ENCODE peak calls at places on chromosome 2, in four cellular contexts. N, B, K and R are unnamed samples.

GRCh38 chr2:236718207-236718992 is 148.8 kb downstream of the ACKR3 start:
- DNase-seq in K (peak; percentile 66), B (no peak), N (no peak), R (no peak)

GRCh38 chr2:147679664-147680502 is 164.9 kb upstream of the ACVR2A start:
- DNase-seq in K (no peak), B (no peak), N (no peak), R (no peak)

GRCh38 chr2:232779465-232779864 is 3.1 kb upstream of the KCNJ13 start:
- DNase-seq in K (no peak), N (no peak), B (no peak), R (no peak)

GRCh38 chr2:236085211-236085610 is 83.0 kb downstream of the GBX2 start:
- DNase-seq in B (no peak), N (no peak), K (no peak), R (no peak)

GRCh38 chr2:20470211-20470610 is 23.3 kb downstream of the RHOB start:
- DNase-seq in N (no peak), K (no peak), B (no peak), R (no peak)

GRCh38 chr2:223247136-223247535 is 195.1 kb downstream of the KCNE4 start:
- DNase-seq in N (no peak), B (no peak), K (no peak), R (no peak)

GRCh38 chr2:156003780-156004179 is 328.7 kb downstream of the NR4A2 start:
- DNase-seq in K (no peak), N (no peak), B (no peak), R (no peak)

GRCh38 chr2:230924470-230925341 is at the start of gene GPR55:
- DNase-seq in K (no peak), N (no peak), B (no peak), R (no peak)

GRCh38 chr2:238100821-238101771 is 956 bp downstream of the ESPNL start:
- DNase-seq in K (no peak), B (peak; percentile 15), N (no peak), R (no peak)

GRCh38 chr2:238587776-238588660 is 161.3 kb downstream of the ASB1 start:
- DNase-seq in N (no peak), B (no peak), K (no peak), R (no peak)

GRCh38 chr2:118403658-118404451 is 315.6 kb downstream of the INSIG2 start:
- DNase-seq in K (no peak), B (no peak), N (no peak), R (no peak)
- H3K27ac ChIP-seq in K (no peak overlapping the region), B (no peak overlapping the region), N (no peak overlapping the region), R (peak overlapping the region; percentile 29)

DNA sequence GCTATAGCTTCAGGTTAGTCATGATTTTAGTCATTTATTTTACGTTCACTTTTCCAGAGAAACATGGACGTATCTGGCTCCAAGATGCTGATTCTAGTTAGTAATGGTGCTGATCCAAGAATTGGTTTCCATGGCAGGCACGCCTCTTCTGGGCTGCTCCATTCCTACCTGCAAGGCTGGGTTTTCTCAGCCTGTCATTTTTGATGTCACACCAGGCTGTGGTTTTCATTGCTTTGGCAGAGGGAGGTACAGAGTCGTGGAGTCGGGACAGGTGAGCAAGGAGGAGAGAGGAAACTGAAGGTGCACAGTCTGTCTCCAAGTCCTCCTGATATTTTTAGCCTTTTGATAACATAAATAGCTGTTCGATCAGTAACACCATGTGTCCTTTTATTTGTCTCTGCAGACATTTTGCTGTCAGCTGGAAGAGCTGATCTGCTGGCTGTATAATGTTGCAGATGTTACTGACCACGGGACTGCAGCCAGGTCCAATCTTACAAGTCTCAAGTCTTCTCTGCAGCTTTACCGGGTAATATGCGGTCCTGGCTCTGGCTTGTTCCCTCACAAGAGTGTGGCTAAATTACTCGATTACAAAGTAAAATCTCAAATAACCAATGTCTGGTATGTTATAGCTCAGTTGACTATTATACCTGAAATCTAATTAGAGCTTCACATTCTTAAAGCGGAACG is 17.8 kb downstream of the CEP68 start:
- DNase-seq in N (no peak), K (no peak), B (no peak), R (no peak)
- H3K27ac ChIP-seq in N (no peak overlapping the region), K (no peak overlapping the region), B (no peak overlapping the region), R (no peak overlapping the region)

GRCh38 chr2:38535745-38536506 is 66.8 kb downstream of the HNRNPLL start:
- DNase-seq in B (peak; percentile 80), N (peak; percentile 78), K (no peak), R (no peak)
- H3K27ac ChIP-seq in B (no peak overlapping the region), N (no peak overlapping the region), K (no peak overlapping the region), R (no peak overlapping the region)

DNA sequence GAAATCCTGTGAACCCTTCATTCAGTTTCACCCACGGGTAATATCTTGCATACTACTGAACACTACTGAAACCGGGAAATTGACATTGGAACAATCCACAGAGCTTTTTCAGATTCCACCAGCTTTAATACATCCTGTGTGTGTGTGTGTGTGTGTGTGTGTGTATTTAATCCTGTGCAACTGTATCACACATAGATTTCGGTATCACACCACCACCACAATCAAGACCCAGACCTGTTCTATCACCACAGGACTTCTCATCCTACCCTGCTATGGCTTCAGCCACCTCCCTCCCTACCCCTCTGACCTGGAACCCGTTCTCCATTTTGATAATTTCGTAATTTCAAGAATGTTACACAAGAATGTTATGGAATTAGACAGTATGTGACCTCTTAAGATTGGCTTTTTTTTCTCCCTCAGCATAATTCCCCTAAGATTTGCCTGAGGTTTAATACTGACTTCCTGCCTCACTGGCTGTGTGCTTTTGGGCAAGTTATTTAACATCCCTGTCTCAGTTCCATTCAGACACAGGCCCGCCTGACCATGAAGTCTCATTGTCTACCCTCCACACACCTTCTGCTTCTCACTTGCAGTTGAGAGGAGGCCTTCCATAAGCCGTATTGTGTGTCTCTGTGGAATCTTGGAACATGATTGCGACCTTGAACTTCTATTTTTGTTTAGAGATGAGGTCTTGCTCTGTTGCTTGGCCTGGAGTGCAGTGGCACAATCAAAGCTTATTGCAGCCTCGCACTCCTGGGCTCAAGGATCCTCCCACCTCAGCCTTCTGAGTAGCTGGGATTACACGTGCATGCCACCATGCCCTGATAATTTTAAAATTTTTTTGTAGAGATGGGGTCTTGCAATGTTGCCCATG is 14.4 kb upstream of the TMEM131 start:
- DNase-seq in K (no peak), N (no peak), B (no peak), R (no peak)
- H3K27ac ChIP-seq in K (no peak overlapping the region), N (no peak overlapping the region), B (no peak overlapping the region), R (no peak overlapping the region)

GRCh38 chr2:7083580-7084509 is 166.6 kb downstream of the RNF144A start:
- DNase-seq in B (peak; percentile 23), N (no peak), K (no peak), R (no peak)

GRCh38 chr2:7089898-7090510 is 172.8 kb downstream of the RNF144A start:
- DNase-seq in B (no peak), N (no peak), K (no peak), R (no peak)

GRCh38 chr2:7089284-7089683 is 172.1 kb downstream of the RNF144A start:
- DNase-seq in K (no peak), B (no peak), N (no peak), R (no peak)

DNA sequence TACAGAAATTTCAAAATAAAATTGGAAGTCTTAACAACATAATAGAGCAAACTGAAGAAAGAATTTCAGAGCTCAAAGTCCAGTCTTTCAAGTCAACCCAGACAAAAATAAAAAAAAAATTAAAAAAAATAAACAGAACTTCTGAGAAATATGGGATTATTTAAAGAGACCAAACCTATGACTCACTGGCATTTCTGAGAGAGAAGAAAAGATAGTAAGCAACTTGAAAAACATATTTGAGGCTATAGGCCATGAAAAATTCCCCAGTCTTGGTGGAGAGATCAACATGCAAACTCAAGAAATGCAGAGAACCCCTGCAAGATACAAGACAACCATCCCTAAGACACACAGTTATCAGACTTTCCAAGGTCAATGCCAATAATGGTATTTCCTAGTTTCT is 167.4 kb downstream of the RNF144A start:
- DNase-seq in N (no peak), B (no peak), K (no peak), R (no peak)
- H3K27ac ChIP-seq in N (no peak overlapping the region), B (no peak overlapping the region), K (no peak overlapping the region), R (no peak overlapping the region)

GRCh38 chr2:32135409-32135808 is 30.3 kb upstream of the SLC30A6 start:
- DNase-seq in N (no peak), K (no peak), B (peak; percentile 34), R (peak; percentile 6)
- H3K27ac ChIP-seq in N (no peak overlapping the region), K (no peak overlapping the region), B (no peak overlapping the region), R (peak overlapping the region; percentile 40)

GRCh38 chr2:205700331-205701132 is 18.2 kb downstream of the NRP2 start:
- DNase-seq in B (no peak), K (no peak), N (no peak), R (no peak)

GRCh38 chr2:205699554-205700289 is 17.4 kb downstream of the NRP2 start:
- DNase-seq in N (no peak), K (no peak), B (no peak), R (no peak)

GRCh38 chr2:205701509-205701908 is 19.2 kb downstream of the NRP2 start:
- DNase-seq in K (no peak), N (no peak), B (no peak), R (no peak)

GRCh38 chr2:205696541-205697441 is 14.5 kb downstream of the NRP2 start:
- DNase-seq in B (no peak), K (no peak), N (no peak), R (no peak)

GRCh38 chr2:205698556-205699282 is 16.4 kb downstream of the NRP2 start:
- DNase-seq in K (no peak), N (peak; percentile 45), B (no peak), R (no peak)
- H3K27ac ChIP-seq in K (no peak overlapping the region), N (peak overlapping the region; percentile 20), B (no peak overlapping the region), R (peak overlapping the region; percentile 15)

DNA sequence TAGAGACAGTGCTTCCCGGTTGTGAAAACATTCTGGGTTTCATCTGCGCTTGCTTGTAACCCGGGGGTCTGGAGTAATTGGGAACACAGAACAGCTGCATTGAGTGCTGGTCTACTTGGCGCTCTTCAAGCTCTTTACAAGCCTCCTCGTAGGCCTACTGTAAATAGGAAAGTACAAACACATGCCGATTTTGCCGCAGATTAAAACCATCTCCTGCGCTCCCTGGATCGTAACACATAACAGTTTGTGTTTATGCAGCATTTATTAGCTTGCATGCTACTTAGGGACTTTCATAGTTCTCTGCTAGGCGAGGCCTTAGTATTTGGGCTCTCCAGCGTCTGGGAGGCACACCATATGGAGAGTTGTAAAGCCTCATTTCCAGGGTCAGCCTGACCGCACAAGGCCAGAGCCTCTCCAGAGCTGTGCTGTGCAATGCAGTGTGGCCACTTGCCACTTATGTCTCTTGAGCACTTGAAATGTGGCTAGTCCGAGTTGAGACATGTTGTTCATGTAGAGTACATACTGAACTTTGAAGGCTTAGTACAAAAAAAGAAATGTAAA is 84.0 kb upstream of the HAAO start:
- DNase-seq in K (no peak), N (no peak), B (no peak), R (no peak)
- H3K27ac ChIP-seq in K (no peak overlapping the region), N (no peak overlapping the region), B (no peak overlapping the region), R (no peak overlapping the region)